ENCODE peak calls at places on chromosomes 12 and 14, in six cellular contexts. One of them, this sample, is unnamed.
A peak's percentile ranks its signal among the peaks of the same experiment; 100 is the strongest.

GRCh38 chr14:55170526-55170925 is 20.9 kb downstream of the DLGAP5 start:
- DNase-seq in uterus: no peak
- DNase-seq in stomach: no peak
- DNase-seq in fibroblast of mammary gland: no peak
- DNase-seq in activated B cell treated with CpG ODN at 0.5 μM for 24 hours: no peak
- DNase-seq in mammary epithelial cell: no peak
- DNase-seq in this sample: no peak

GRCh38 chr12:32765906-32766305 is 10.2 kb upstream of the YARS2 start:
- DNase-seq in activated B cell treated with CpG ODN at 0.5 μM for 24 hours: no peak
- DNase-seq in fibroblast of mammary gland: peak; percentile 22
- DNase-seq in uterus: no peak
- DNase-seq in stomach: no peak
- DNase-seq in mammary epithelial cell: no peak
- DNase-seq in this sample: no peak

GRCh38 chr12:123532021-123532420 is 1.5 kb downstream of the RILPL1 start:
- DNase-seq in fibroblast of mammary gland: peak; percentile 36
- DNase-seq in stomach: no peak
- DNase-seq in mammary epithelial cell: peak; percentile 41
- DNase-seq in activated B cell treated with CpG ODN at 0.5 μM for 24 hours: peak; percentile 22
- DNase-seq in uterus: no peak
- DNase-seq in this sample: peak; percentile 33

GRCh38 chr12:45483571-45483970 is 245.9 kb upstream of the ARID2 start:
- DNase-seq in stomach: no peak
- DNase-seq in uterus: peak; percentile 68
- DNase-seq in activated B cell treated with CpG ODN at 0.5 μM for 24 hours: no peak
- DNase-seq in mammary epithelial cell: no peak
- DNase-seq in fibroblast of mammary gland: peak; percentile 68
- DNase-seq in this sample: no peak

GRCh38 chr14:55389330-55389729 is 22.3 kb downstream of the ATG14 start:
- DNase-seq in mammary epithelial cell: no peak
- DNase-seq in stomach: no peak
- DNase-seq in fibroblast of mammary gland: peak; percentile 86
- DNase-seq in activated B cell treated with CpG ODN at 0.5 μM for 24 hours: no peak
- DNase-seq in uterus: no peak
- DNase-seq in this sample: peak; percentile 24

GRCh38 chr14:79899610-79900009 is 311.7 kb downstream of the DIO2 start:
- DNase-seq in stomach: no peak
- DNase-seq in activated B cell treated with CpG ODN at 0.5 μM for 24 hours: no peak
- DNase-seq in mammary epithelial cell: no peak
- DNase-seq in fibroblast of mammary gland: no peak
- DNase-seq in uterus: no peak
- DNase-seq in this sample: no peak

GRCh38 chr14:66496911-66497310 is 10.7 kb downstream of the CCDC196 start:
- DNase-seq in stomach: no peak
- DNase-seq in fibroblast of mammary gland: no peak
- DNase-seq in activated B cell treated with CpG ODN at 0.5 μM for 24 hours: no peak
- DNase-seq in uterus: no peak
- DNase-seq in mammary epithelial cell: no peak
- DNase-seq in this sample: no peak

GRCh38 chr12:110039085-110039807 is 9.1 kb downstream of the C12orf76 start:
- DNase-seq in uterus: no peak
- DNase-seq in activated B cell treated with CpG ODN at 0.5 μM for 24 hours: no peak
- DNase-seq in mammary epithelial cell: peak; percentile 76
- DNase-seq in fibroblast of mammary gland: peak; percentile 93
- DNase-seq in stomach: peak; percentile 43
- DNase-seq in this sample: peak; percentile 91

GRCh38 chr12:129563266-129563665 is 340.6 kb downstream of the TMEM132D start:
- DNase-seq in fibroblast of mammary gland: no peak
- DNase-seq in mammary epithelial cell: no peak
- DNase-seq in activated B cell treated with CpG ODN at 0.5 μM for 24 hours: no peak
- DNase-seq in uterus: no peak
- DNase-seq in stomach: no peak
- DNase-seq in this sample: no peak

GRCh38 chr12:52007982-52008510 is 1.3 kb downstream of the TAMALIN start:
- DNase-seq in uterus: no peak
- DNase-seq in fibroblast of mammary gland: no peak
- DNase-seq in activated B cell treated with CpG ODN at 0.5 μM for 24 hours: no peak
- DNase-seq in stomach: no peak
- DNase-seq in mammary epithelial cell: no peak
- DNase-seq in this sample: no peak

GRCh38 chr12:129215436-129216025 is 362.3 kb downstream of the GLT1D1 start:
- DNase-seq in fibroblast of mammary gland: no peak
- DNase-seq in uterus: no peak
- DNase-seq in stomach: no peak
- DNase-seq in activated B cell treated with CpG ODN at 0.5 μM for 24 hours: no peak
- DNase-seq in mammary epithelial cell: no peak
- DNase-seq in this sample: no peak

GRCh38 chr12:112179936-112180335 is 54.6 kb downstream of the TRAFD1 start:
- DNase-seq in activated B cell treated with CpG ODN at 0.5 μM for 24 hours: no peak
- DNase-seq in stomach: no peak
- DNase-seq in fibroblast of mammary gland: no peak
- DNase-seq in uterus: no peak
- DNase-seq in mammary epithelial cell: no peak
- DNase-seq in this sample: no peak

GRCh38 chr12:91171475-91171874 is 11.1 kb downstream of the DCN start:
- DNase-seq in mammary epithelial cell: no peak
- DNase-seq in activated B cell treated with CpG ODN at 0.5 μM for 24 hours: no peak
- DNase-seq in uterus: no peak
- DNase-seq in fibroblast of mammary gland: no peak
- DNase-seq in stomach: no peak
- DNase-seq in this sample: no peak

GRCh38 chr12:113647048-113647447 is 175.4 kb upstream of the LHX5 start:
- DNase-seq in mammary epithelial cell: no peak
- DNase-seq in fibroblast of mammary gland: no peak
- DNase-seq in uterus: no peak
- DNase-seq in stomach: no peak
- DNase-seq in activated B cell treated with CpG ODN at 0.5 μM for 24 hours: no peak
- DNase-seq in this sample: no peak

GRCh38 chr12:356276-356988 is 32.7 kb downstream of the KDM5A start:
- DNase-seq in fibroblast of mammary gland: peak; percentile 47
- DNase-seq in uterus: no peak
- DNase-seq in stomach: no peak
- DNase-seq in mammary epithelial cell: peak; percentile 36
- DNase-seq in activated B cell treated with CpG ODN at 0.5 μM for 24 hours: no peak
- DNase-seq in this sample: peak; percentile 35

GRCh38 chr14:24232645-24233537 is at the start of gene GMPR2:
- DNase-seq in activated B cell treated with CpG ODN at 0.5 μM for 24 hours: peak; percentile 83
- DNase-seq in stomach: no peak
- DNase-seq in uterus: no peak
- DNase-seq in mammary epithelial cell: no peak
- DNase-seq in fibroblast of mammary gland: peak; percentile 7
- DNase-seq in this sample: peak; percentile 22

GRCh38 chr14:64089920-64090319 is 204.3 kb downstream of the ESR2 start:
- DNase-seq in fibroblast of mammary gland: no peak
- DNase-seq in activated B cell treated with CpG ODN at 0.5 μM for 24 hours: no peak
- DNase-seq in stomach: no peak
- DNase-seq in uterus: no peak
- DNase-seq in mammary epithelial cell: no peak
- DNase-seq in this sample: peak; percentile 41

GRCh38 chr14:52267501-52268190 is at the start of gene PTGDR:
- DNase-seq in fibroblast of mammary gland: peak; percentile 52
- DNase-seq in stomach: peak; percentile 30
- DNase-seq in mammary epithelial cell: peak; percentile 6
- DNase-seq in activated B cell treated with CpG ODN at 0.5 μM for 24 hours: no peak
- DNase-seq in uterus: peak; percentile 43
- DNase-seq in this sample: no peak

GRCh38 chr14:65849096-65849495 is 436.6 kb downstream of the FUT8 start:
- DNase-seq in activated B cell treated with CpG ODN at 0.5 μM for 24 hours: no peak
- DNase-seq in uterus: no peak
- DNase-seq in stomach: no peak
- DNase-seq in fibroblast of mammary gland: no peak
- DNase-seq in mammary epithelial cell: no peak
- DNase-seq in this sample: no peak

GRCh38 chr12:89306827-89307498 is 45.3 kb downstream of the DUSP6 start:
- DNase-seq in uterus: no peak
- DNase-seq in stomach: no peak
- DNase-seq in fibroblast of mammary gland: no peak
- DNase-seq in activated B cell treated with CpG ODN at 0.5 μM for 24 hours: no peak
- DNase-seq in mammary epithelial cell: no peak
- DNase-seq in this sample: peak; percentile 3

GRCh38 chr14:103593577-103593976 is 30.8 kb downstream of the COA8 start:
- DNase-seq in activated B cell treated with CpG ODN at 0.5 μM for 24 hours: no peak
- DNase-seq in stomach: no peak
- DNase-seq in fibroblast of mammary gland: no peak
- DNase-seq in uterus: no peak
- DNase-seq in mammary epithelial cell: no peak
- DNase-seq in this sample: no peak

GRCh38 chr12:51901121-51901812 is 6.0 kb upstream of the ACVRL1 start:
- DNase-seq in stomach: no peak
- DNase-seq in uterus: no peak
- DNase-seq in activated B cell treated with CpG ODN at 0.5 μM for 24 hours: no peak
- DNase-seq in fibroblast of mammary gland: no peak
- DNase-seq in mammary epithelial cell: no peak
- DNase-seq in this sample: no peak

GRCh38 chr12:128191380-128191779 is 75.6 kb upstream of the TMEM132C start:
- DNase-seq in stomach: no peak
- DNase-seq in fibroblast of mammary gland: no peak
- DNase-seq in uterus: no peak
- DNase-seq in mammary epithelial cell: no peak
- DNase-seq in activated B cell treated with CpG ODN at 0.5 μM for 24 hours: no peak
- DNase-seq in this sample: no peak

GRCh38 chr12:128190052-128190451 is 76.9 kb upstream of the TMEM132C start:
- DNase-seq in uterus: no peak
- DNase-seq in activated B cell treated with CpG ODN at 0.5 μM for 24 hours: no peak
- DNase-seq in mammary epithelial cell: no peak
- DNase-seq in stomach: no peak
- DNase-seq in fibroblast of mammary gland: no peak
- DNase-seq in this sample: no peak

DNA sequence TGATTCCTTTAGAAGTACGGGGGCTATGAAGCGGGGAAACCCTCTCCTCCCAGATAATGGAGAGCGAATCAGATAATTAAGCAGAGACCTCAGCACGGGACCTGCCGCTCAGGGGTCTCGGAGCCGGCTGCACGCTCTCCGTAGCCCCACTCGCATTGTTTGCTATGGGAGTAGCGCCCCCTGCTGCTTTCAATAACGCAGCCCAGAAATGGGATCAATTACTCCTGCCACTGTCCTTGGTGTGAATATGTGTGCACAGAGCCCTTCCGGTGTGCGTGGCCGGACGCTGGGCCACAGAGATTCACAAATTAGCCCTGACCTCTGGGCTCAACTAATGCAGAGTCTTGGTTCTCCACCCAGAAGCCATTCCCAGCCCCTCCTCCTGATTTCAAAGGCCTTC is 76.4 kb upstream of the TMEM132C start:
- DNase-seq in uterus: no peak
- DNase-seq in activated B cell treated with CpG ODN at 0.5 μM for 24 hours: no peak
- DNase-seq in mammary epithelial cell: no peak
- DNase-seq in fibroblast of mammary gland: no peak
- DNase-seq in stomach: no peak
- DNase-seq in this sample: no peak
- TF ChIP-seq CTCF in uterus: no peak
- TF ChIP-seq CTCF in activated B cell treated with CpG ODN at 0.5 μM for 24 hours: no peak
- TF ChIP-seq CTCF in mammary epithelial cell: no peak
- TF ChIP-seq CTCF in fibroblast of mammary gland: no peak
- TF ChIP-seq CTCF in stomach: no peak
- TF ChIP-seq CTCF in this sample: no peak

DNA sequence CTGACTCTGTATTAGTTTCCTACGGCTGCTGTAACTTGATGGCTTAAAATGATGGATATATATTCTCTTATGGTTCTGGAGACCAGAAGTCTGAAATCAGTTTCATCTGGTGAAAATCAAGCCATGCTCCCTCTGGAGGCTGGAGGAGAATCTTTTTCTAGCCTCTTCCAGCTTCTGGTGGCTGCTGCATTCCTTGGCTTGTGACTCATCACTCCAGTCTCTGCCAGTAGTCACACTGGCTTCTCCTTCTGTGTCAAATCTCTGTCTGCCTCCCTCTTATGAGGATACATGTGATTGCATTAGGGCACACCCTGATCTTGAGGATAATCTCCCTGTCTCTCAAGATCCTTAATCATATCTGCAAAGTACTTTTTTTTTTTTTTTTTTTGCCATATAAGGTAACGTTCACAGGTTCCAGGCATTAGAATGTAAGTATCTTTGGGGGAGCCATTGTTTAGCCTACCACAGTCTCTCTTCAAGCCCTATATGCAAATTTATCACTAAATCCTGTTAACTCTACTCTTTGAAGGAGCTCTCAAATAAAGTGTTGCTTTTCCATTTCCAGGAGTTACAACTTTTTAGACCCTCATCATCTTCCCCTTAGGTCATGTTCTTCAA is 17.8 kb downstream of the DNAL1 start:
- DNase-seq in uterus: peak; percentile 26
- DNase-seq in fibroblast of mammary gland: peak; percentile 95
- DNase-seq in activated B cell treated with CpG ODN at 0.5 μM for 24 hours: no peak
- DNase-seq in mammary epithelial cell: peak; percentile 95
- DNase-seq in stomach: no peak
- DNase-seq in this sample: peak; percentile 89
- TF ChIP-seq CTCF in uterus: peak; percentile 18
- TF ChIP-seq CTCF in fibroblast of mammary gland: peak; percentile 80
- TF ChIP-seq CTCF in activated B cell treated with CpG ODN at 0.5 μM for 24 hours: no peak
- TF ChIP-seq CTCF in mammary epithelial cell: peak; percentile 58
- TF ChIP-seq CTCF in stomach: no peak
- TF ChIP-seq CTCF in this sample: peak; percentile 85

DNA sequence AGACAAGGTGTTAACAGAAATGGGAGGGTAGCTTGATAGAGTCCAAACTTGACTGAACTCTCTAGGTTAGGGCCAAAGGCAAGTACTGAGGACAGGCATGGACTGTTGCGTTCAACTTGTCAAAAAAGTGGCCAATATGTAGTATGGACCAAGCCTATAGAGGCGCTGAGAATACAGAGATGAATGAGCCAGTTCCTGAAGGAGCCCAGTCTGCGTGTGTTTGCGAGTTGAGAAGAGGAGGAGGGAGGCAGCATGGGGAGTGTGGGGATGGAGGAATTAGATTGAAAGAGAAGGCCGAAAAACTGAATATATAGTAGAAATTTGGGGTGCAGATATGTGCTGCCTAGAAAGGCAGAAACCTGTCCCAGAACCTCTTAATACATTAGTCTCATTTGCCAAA is 412.4 kb downstream of the PCNX1 start:
- DNase-seq in activated B cell treated with CpG ODN at 0.5 μM for 24 hours: no peak
- DNase-seq in stomach: no peak
- DNase-seq in uterus: peak; percentile 15
- DNase-seq in mammary epithelial cell: no peak
- DNase-seq in fibroblast of mammary gland: peak; percentile 41
- DNase-seq in this sample: no peak
- TF ChIP-seq CTCF in activated B cell treated with CpG ODN at 0.5 μM for 24 hours: no peak
- TF ChIP-seq CTCF in stomach: no peak
- TF ChIP-seq CTCF in uterus: no peak
- TF ChIP-seq CTCF in mammary epithelial cell: no peak
- TF ChIP-seq CTCF in fibroblast of mammary gland: no peak
- TF ChIP-seq CTCF in this sample: no peak

GRCh38 chr12:84507914-84508313 is 404.7 kb downstream of the SLC6A15 start:
- DNase-seq in mammary epithelial cell: no peak
- DNase-seq in fibroblast of mammary gland: peak; percentile 58
- DNase-seq in stomach: no peak
- DNase-seq in activated B cell treated with CpG ODN at 0.5 μM for 24 hours: no peak
- DNase-seq in uterus: no peak
- DNase-seq in this sample: no peak

GRCh38 chr12:84508943-84509342 is 403.7 kb downstream of the SLC6A15 start:
- DNase-seq in mammary epithelial cell: peak; percentile 80
- DNase-seq in uterus: peak; percentile 45
- DNase-seq in activated B cell treated with CpG ODN at 0.5 μM for 24 hours: no peak
- DNase-seq in fibroblast of mammary gland: no peak
- DNase-seq in stomach: no peak
- DNase-seq in this sample: peak; percentile 84

GRCh38 chr12:84506317-84506716 is 406.3 kb downstream of the SLC6A15 start:
- DNase-seq in stomach: no peak
- DNase-seq in uterus: peak; percentile 29
- DNase-seq in activated B cell treated with CpG ODN at 0.5 μM for 24 hours: no peak
- DNase-seq in fibroblast of mammary gland: peak; percentile 49
- DNase-seq in mammary epithelial cell: no peak
- DNase-seq in this sample: no peak

GRCh38 chr12:84512751-84513150 is 399.8 kb downstream of the SLC6A15 start:
- DNase-seq in fibroblast of mammary gland: peak; percentile 34
- DNase-seq in uterus: no peak
- DNase-seq in stomach: no peak
- DNase-seq in mammary epithelial cell: no peak
- DNase-seq in activated B cell treated with CpG ODN at 0.5 μM for 24 hours: no peak
- DNase-seq in this sample: no peak

GRCh38 chr12:84508325-84508861 is 404.2 kb downstream of the SLC6A15 start:
- DNase-seq in fibroblast of mammary gland: peak; percentile 87
- DNase-seq in mammary epithelial cell: peak; percentile 88
- DNase-seq in activated B cell treated with CpG ODN at 0.5 μM for 24 hours: no peak
- DNase-seq in uterus: peak; percentile 37
- DNase-seq in stomach: no peak
- DNase-seq in this sample: peak; percentile 93
- TF ChIP-seq CTCF in fibroblast of mammary gland: peak; percentile 85
- TF ChIP-seq CTCF in mammary epithelial cell: peak; percentile 73
- TF ChIP-seq CTCF in activated B cell treated with CpG ODN at 0.5 μM for 24 hours: no peak
- TF ChIP-seq CTCF in uterus: peak; percentile 25
- TF ChIP-seq CTCF in stomach: no peak
- TF ChIP-seq CTCF in this sample: peak; percentile 74